ENCODE peak calls at places on chromosomes 5 and 9, in eight cellular contexts. M is HepG2, P is K562, E is upper lobe of left lung, Q is Panc1, N is GM12878, C is GM23338, U is HCT116. B is an unnamed sample.
A peak's percentile ranks its signal among the peaks of the same experiment; 100 is the strongest.

GRCh38 chr9:3497857-3498256 is 27.9 kb downstream of the RFX3 start:
- ATAC-seq in M (no peak), P (no peak), E (no peak), Q (no peak), N (no peak), C (no peak), U (no peak), B (no peak)

GRCh38 chr9:21856301-21857094 is 54.1 kb downstream of the MTAP start:
- ATAC-seq in M (peak; percentile 34), P (no peak), E (no peak), Q (no peak), N (no peak), C (no peak), U (no peak), B (no peak)

GRCh38 chr5:175854231-175855040 is 16.9 kb upstream of the CPLX2 start:
- ATAC-seq in M (peak; percentile 82), P (no peak), E (no peak), Q (no peak), N (no peak), C (no peak), U (no peak), B (no peak)

GRCh38 chr9:83304686-83305085 is 233.5 kb downstream of the FRMD3 start:
- ATAC-seq in M (no peak), P (no peak), E (peak; percentile 60), Q (no peak), N (no peak), C (no peak), U (no peak), B (peak; percentile 84)

GRCh38 chr5:160175438-160176218 is 53.7 kb upstream of the FABP6 start:
- ATAC-seq in M (no peak), P (no peak), E (peak; percentile 30), Q (no peak), N (no peak), C (peak; percentile 20), U (no peak), B (no peak)

GRCh38 chr5:95715799-95716461 is 15.2 kb upstream of the RHOBTB3 start:
- ATAC-seq in M (no peak), P (no peak), E (no peak), Q (no peak), N (peak; percentile 67), C (no peak), U (no peak), B (no peak)

GRCh38 chr5:89351975-89352374 is 469.0 kb upstream of the MEF2C start:
- ATAC-seq in M (no peak), P (no peak), E (no peak), Q (no peak), N (no peak), C (no peak), U (no peak), B (no peak)

GRCh38 chr5:34574976-34575467 is 81.1 kb upstream of the RAI14 start:
- ATAC-seq in M (no peak), P (no peak), E (no peak), Q (no peak), N (no peak), C (no peak), U (no peak), B (no peak)

GRCh38 chr5:346229-346935 is 24.9 kb downstream of the AHRR start:
- ATAC-seq in M (no peak), P (no peak), E (no peak), Q (no peak), N (no peak), C (peak; percentile 4), U (no peak), B (no peak)

GRCh38 chr5:11992518-11992917 is 88.3 kb upstream of the CTNND2 start:
- ATAC-seq in M (no peak), P (no peak), E (no peak), Q (no peak), N (no peak), C (no peak), U (no peak), B (no peak)

GRCh38 chr5:73823508-73823925 is 197.5 kb downstream of the ARHGEF28 start:
- ATAC-seq in M (peak; percentile 90), P (no peak), E (no peak), Q (no peak), N (peak; percentile 42), C (no peak), U (no peak), B (no peak)

GRCh38 chr9:93228030-93228429 is 44.1 kb downstream of the WNK2 start:
- ATAC-seq in M (no peak), P (no peak), E (no peak), Q (no peak), N (no peak), C (no peak), U (no peak), B (no peak)

GRCh38 chr9:93228453-93228852 is 44.5 kb downstream of the WNK2 start:
- ATAC-seq in M (no peak), P (no peak), E (no peak), Q (no peak), N (no peak), C (no peak), U (no peak), B (no peak)

GRCh38 chr9:93225892-93226291 is 42.0 kb downstream of the WNK2 start:
- ATAC-seq in M (no peak), P (no peak), E (no peak), Q (no peak), N (no peak), C (no peak), U (no peak), B (no peak)

GRCh38 chr9:93225417-93225816 is 41.5 kb downstream of the WNK2 start:
- ATAC-seq in M (no peak), P (no peak), E (no peak), Q (no peak), N (peak; percentile 48), C (no peak), U (no peak), B (no peak)

DNA sequence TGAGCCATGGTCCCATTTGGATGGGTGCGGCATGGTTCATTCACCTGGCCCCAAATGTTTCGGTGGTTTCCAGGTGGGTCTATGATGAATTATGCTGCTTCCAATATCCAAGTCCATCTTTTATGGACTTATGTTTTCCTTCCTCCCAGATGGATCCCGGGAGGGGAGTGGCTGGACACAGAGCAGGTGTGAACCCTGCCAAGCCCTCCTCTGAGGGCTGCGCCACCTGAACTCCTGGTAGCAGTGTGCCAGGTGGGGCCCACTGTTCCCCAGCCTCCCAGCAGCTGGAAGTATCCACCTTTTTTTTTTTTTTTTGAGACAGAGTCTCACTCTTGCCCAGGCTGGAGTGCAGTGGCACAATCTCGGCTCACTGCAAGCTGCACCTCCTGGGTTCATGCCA is 42.9 kb downstream of the WNK2 start:
- ATAC-seq in M (no peak), P (no peak), E (no peak), Q (no peak), N (no peak), C (no peak), U (no peak), B (no peak)
- TF ChIP-seq POLR2AphosphoS5 in M (no peak), P (no peak), E (no peak), Q (no peak), N (no peak), C (no peak), U (no peak), B (no peak)

GRCh38 chr5:3105581-3105980 is 354.1 kb upstream of the IRX2 start:
- ATAC-seq in M (no peak), P (no peak), E (peak; percentile 5), Q (no peak), N (no peak), C (no peak), U (no peak), B (no peak)

GRCh38 chr5:3105172-3105571 is 353.7 kb upstream of the IRX2 start:
- ATAC-seq in M (no peak), P (no peak), E (no peak), Q (no peak), N (no peak), C (no peak), U (no peak), B (no peak)

GRCh38 chr5:3114467-3114866 is 363.0 kb upstream of the IRX2 start:
- ATAC-seq in M (no peak), P (peak; percentile 71), E (no peak), Q (no peak), N (no peak), C (no peak), U (no peak), B (no peak)

GRCh38 chr5:3107118-3107517 is 355.6 kb upstream of the IRX2 start:
- ATAC-seq in M (no peak), P (no peak), E (no peak), Q (no peak), N (no peak), C (peak; percentile 42), U (no peak), B (no peak)

DNA sequence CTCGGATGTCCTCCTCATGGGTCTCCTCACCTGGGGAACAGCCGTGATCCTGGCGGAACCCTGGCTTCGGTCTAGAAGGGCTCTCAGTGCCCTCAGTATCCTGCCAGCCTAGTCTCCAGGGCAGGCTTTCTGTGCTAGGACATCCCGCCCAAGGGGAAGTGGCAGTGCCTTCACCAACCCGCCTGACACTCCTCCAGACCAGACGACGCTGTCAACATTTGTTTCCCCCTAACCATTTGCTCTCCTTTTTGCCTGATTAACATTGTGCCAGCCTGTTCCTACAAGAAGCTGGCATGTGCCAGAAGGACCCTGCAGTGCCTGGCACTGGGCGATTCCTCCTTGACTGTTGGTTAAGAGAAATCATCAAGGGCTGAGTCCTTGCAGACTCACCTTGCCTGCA is 358.9 kb upstream of the IRX2 start:
- ATAC-seq in M (no peak), P (no peak), E (no peak), Q (no peak), N (no peak), C (no peak), U (no peak), B (no peak)
- TF ChIP-seq POLR2AphosphoS5 in M (no peak), P (no peak), E (no peak), Q (no peak), N (no peak), C (no peak), U (no peak), B (no peak)

GRCh38 chr9:131485206-131485605 is 17.5 kb upstream of the POMT1 start:
- ATAC-seq in M (no peak), P (no peak), E (no peak), Q (no peak), N (no peak), C (no peak), U (no peak), B (no peak)

GRCh38 chr9:131484051-131484445 is 18.7 kb upstream of the POMT1 start:
- ATAC-seq in M (no peak), P (no peak), E (no peak), Q (no peak), N (no peak), C (no peak), U (no peak), B (no peak)

GRCh38 chr9:131484560-131485185 is 18.0 kb upstream of the POMT1 start:
- ATAC-seq in M (no peak), P (no peak), E (no peak), Q (no peak), N (no peak), C (no peak), U (no peak), B (no peak)

GRCh38 chr9:131482343-131483006 is 20.2 kb upstream of the POMT1 start:
- ATAC-seq in M (no peak), P (no peak), E (no peak), Q (no peak), N (no peak), C (no peak), U (no peak), B (no peak)

GRCh38 chr9:131483319-131484050 is 19.2 kb upstream of the POMT1 start:
- ATAC-seq in M (no peak), P (no peak), E (no peak), Q (no peak), N (no peak), C (no peak), U (no peak), B (peak; percentile 88)
- TF ChIP-seq POLR2AphosphoS5 in M (no peak), P (no peak), E (no peak), Q (no peak), N (no peak), C (no peak), U (no peak), B (peak; percentile 30)

GRCh38 chr5:107404595-107405366 is 266.0 kb downstream of the EFNA5 start:
- ATAC-seq in M (no peak), P (no peak), E (no peak), Q (no peak), N (no peak), C (no peak), U (no peak), B (no peak)
- TF ChIP-seq POLR2AphosphoS5 in M (no peak), P (no peak), E (no peak), Q (no peak), N (no peak), C (no peak), U (no peak), B (no peak)

B was measured in gastroesophageal sphincter.